ENCODE peak calls at places on chromosome 13, in seven cellular contexts. One of them, this sample, is unnamed.

GRCh38 chr13:42996584-42996983 is 4.5 kb upstream of the EPSTI1 start:
- DNase-seq in ovary: no peak
- DNase-seq in omental fat pad: no peak
- DNase-seq in substantia nigra: no peak
- DNase-seq in C1 segment of cervical spinal cord: no peak
- DNase-seq in left ventricle myocardium inferior: no peak
- DNase-seq in nucleus accumbens: no peak
- DNase-seq in this sample: no peak

GRCh38 chr13:29547135-29547534 is 48.4 kb downstream of the SLC7A1 start:
- DNase-seq in ovary: no peak
- DNase-seq in left ventricle myocardium inferior: no peak
- DNase-seq in substantia nigra: no peak
- DNase-seq in nucleus accumbens: no peak
- DNase-seq in C1 segment of cervical spinal cord: no peak
- DNase-seq in omental fat pad: no peak
- DNase-seq in this sample: no peak

GRCh38 chr13:20129076-20129475 is 31.8 kb downstream of the GJA3 start:
- DNase-seq in ovary: no peak
- DNase-seq in substantia nigra: no peak
- DNase-seq in omental fat pad: no peak
- DNase-seq in left ventricle myocardium inferior: no peak
- DNase-seq in nucleus accumbens: no peak
- DNase-seq in C1 segment of cervical spinal cord: no peak
- DNase-seq in this sample: no peak

GRCh38 chr13:34019870-34020269 is 201.9 kb downstream of the RFC3 start:
- DNase-seq in omental fat pad: no peak
- DNase-seq in C1 segment of cervical spinal cord: no peak
- DNase-seq in substantia nigra: no peak
- DNase-seq in nucleus accumbens: no peak
- DNase-seq in ovary: no peak
- DNase-seq in left ventricle myocardium inferior: no peak
- DNase-seq in this sample: no peak

GRCh38 chr13:110368408-110368807 is 61.3 kb downstream of the COL4A2 start:
- DNase-seq in omental fat pad: no peak
- DNase-seq in C1 segment of cervical spinal cord: no peak
- DNase-seq in substantia nigra: no peak
- DNase-seq in ovary: no peak
- DNase-seq in nucleus accumbens: no peak
- DNase-seq in left ventricle myocardium inferior: no peak
- DNase-seq in this sample: no peak

GRCh38 chr13:49021953-49022352 is 46.2 kb downstream of the FNDC3A start:
- DNase-seq in omental fat pad: no peak
- DNase-seq in left ventricle myocardium inferior: no peak
- DNase-seq in substantia nigra: no peak
- DNase-seq in ovary: no peak
- DNase-seq in C1 segment of cervical spinal cord: no peak
- DNase-seq in nucleus accumbens: no peak
- DNase-seq in this sample: no peak

GRCh38 chr13:21149568-21149967 is 26.8 kb downstream of the SKA3 start:
- DNase-seq in omental fat pad: no peak
- DNase-seq in left ventricle myocardium inferior: no peak
- DNase-seq in ovary: no peak
- DNase-seq in nucleus accumbens: no peak
- DNase-seq in C1 segment of cervical spinal cord: no peak
- DNase-seq in substantia nigra: no peak
- DNase-seq in this sample: no peak

GRCh38 chr13:30338331-30338851 is 31.0 kb upstream of the KATNAL1 start:
- DNase-seq in C1 segment of cervical spinal cord: no peak
- DNase-seq in left ventricle myocardium inferior: no peak
- DNase-seq in omental fat pad: no peak
- DNase-seq in ovary: no peak
- DNase-seq in substantia nigra: no peak
- DNase-seq in nucleus accumbens: no peak
- DNase-seq in this sample: no peak

GRCh38 chr13:99636306-99636705 is 135.0 kb downstream of the TM9SF2 start:
- DNase-seq in substantia nigra: no peak
- DNase-seq in ovary: no peak
- DNase-seq in C1 segment of cervical spinal cord: no peak
- DNase-seq in omental fat pad: no peak
- DNase-seq in nucleus accumbens: no peak
- DNase-seq in left ventricle myocardium inferior: no peak
- DNase-seq in this sample: no peak